ENCODE peak calls at places on chromosome 12, in eight cellular contexts. Z is Panc1; U is NCI-H2107; S is activated T-cell treated with anti-CD3 and anti-CD28 coated beads for 1 hour; D is posterior cingulate gyrus; H is stimulated activated CD8-positive, alpha-beta memory T cell treated with anti-CD3 and anti-CD28 coated beads, Interleukin-2, amount 100 ng/mL, for 1 hour; P is stimulated activated naive CD4-positive, alpha-beta T cell; N is amniotic stem cell. V is an unnamed sample.

GRCh38 chr12:3533703-3534386 is 42.8 kb downstream of the PRMT8 start:
- DNase-seq in Z (no peak), U (peak), S (no peak), D (peak), H (no peak), P (no peak), N (no peak), V (no peak)

GRCh38 chr12:121804417-121805111 is 755 bp downstream of the SETD1B start:
- DNase-seq in Z (no peak), U (no peak), S (peak), D (no peak), H (no peak), P (peak), N (no peak), V (peak)

GRCh38 chr12:109804820-109805761 is 28.1 kb downstream of the TRPV4 start:
- DNase-seq in Z (peak), U (peak), S (peak), D (peak), H (peak), P (peak), N (no peak), V (peak)

GRCh38 chr12:76083761-76084276 is 666 bp downstream of the NAP1L1 start:
- DNase-seq in Z (no peak), U (peak), S (peak), D (peak), H (peak), P (peak), N (peak), V (peak)

GRCh38 chr12:65907465-65907864 is 83.2 kb downstream of the HMGA2 start:
- DNase-seq in Z (no peak), U (no peak), S (no peak), D (no peak), H (no peak), P (no peak), N (no peak), V (no peak)

GRCh38 chr12:27814411-27814810 is 34.4 kb upstream of the MANSC4 start:
- DNase-seq in Z (no peak), U (no peak), S (no peak), D (no peak), H (no peak), P (no peak), N (no peak), V (no peak)

GRCh38 chr12:49868952-49869815 is 26.3 kb upstream of the BCDIN3D start:
- DNase-seq in Z (no peak), U (peak), S (no peak), D (peak), H (no peak), P (no peak), N (peak), V (peak)

GRCh38 chr12:117968826-117969659 is at the start of gene KSR2:
- DNase-seq in Z (no peak), U (peak), S (peak), D (peak), H (no peak), P (no peak), N (no peak), V (peak)

GRCh38 chr12:15171015-15171646 is 50.1 kb downstream of the RERG start:
- DNase-seq in Z (no peak), U (no peak), S (no peak), D (no peak), H (no peak), P (no peak), N (no peak), V (no peak)

V was measured in GM03348.